ENCODE peak calls at places on chromosome 19, in ten cellular contexts. O is endothelial cell of umbilical vein; G is astrocyte; W is PC-3; D is BJ; Q is IMR-90; K is cardiac fibroblast; X is cardiac muscle cell; Y is CD4-positive, alpha-beta memory T cell; Z is psoas muscle. N is an unnamed sample.

GRCh38 chr19:51572908-51573307 is 1.8 kb downstream of the ZNF175 start:
- DNase-seq in O (peak), G (peak), W (peak), D (peak), Q (peak), K (peak), X (no peak), Y (no peak), Z (no peak), N (no peak)

GRCh38 chr19:2507109-2507508 is 31.2 kb downstream of the GADD45B start:
- DNase-seq in O (peak), G (peak), W (peak), D (no peak), Q (peak), K (peak), X (no peak), Y (peak), Z (no peak), N (peak)

GRCh38 chr19:3784607-3785463 is 1.3 kb downstream of the MATK start:
- DNase-seq in O (no peak), G (no peak), W (peak), D (no peak), Q (no peak), K (no peak), X (no peak), Y (no peak), Z (no peak), N (no peak)

GRCh38 chr19:7505682-7506384 is 10.1 kb upstream of the ZNF358 start:
- DNase-seq in O (no peak), G (no peak), W (no peak), D (no peak), Q (no peak), K (no peak), X (peak), Y (no peak), Z (no peak), N (no peak)

GRCh38 chr19:17560205-17560595 is 4.8 kb downstream of the COLGALT1 start:
- DNase-seq in O (peak), G (peak), W (no peak), D (peak), Q (peak), K (peak), X (no peak), Y (no peak), Z (peak), N (peak)

GRCh38 chr19:3132971-3133792 is 2.7 kb upstream of the GNA15 start:
- DNase-seq in O (no peak), G (peak), W (no peak), D (peak), Q (peak), K (peak), X (no peak), Y (peak), Z (no peak), N (no peak)

GRCh38 chr19:14378890-14379289 is 2.4 kb upstream of the ADGRE5 start:
- DNase-seq in O (no peak), G (no peak), W (no peak), D (no peak), Q (no peak), K (no peak), X (no peak), Y (no peak), Z (no peak), N (no peak)

GRCh38 chr19:53877361-53877766 is 4.6 kb upstream of the PRKCG start:
- DNase-seq in O (no peak), G (no peak), W (no peak), D (no peak), Q (no peak), K (peak), X (no peak), Y (peak), Z (no peak), N (no peak)

GRCh38 chr19:28037186-28037585 is 1175.8 kb downstream of the UQCRFS1 start:
- DNase-seq in O (no peak), G (no peak), W (no peak), D (no peak), Q (no peak), K (no peak), X (no peak), Y (no peak), Z (no peak), N (no peak)

GRCh38 chr19:6241680-6242079 is 38.1 kb downstream of the MLLT1 start:
- DNase-seq in O (no peak), G (no peak), W (no peak), D (no peak), Q (no peak), K (no peak), X (no peak), Y (no peak), Z (no peak), N (no peak)

GRCh38 chr19:48363500-48363809 is 285 bp downstream of the TMEM143 start:
- DNase-seq in O (no peak), G (no peak), W (no peak), D (no peak), Q (no peak), K (no peak), X (no peak), Y (no peak), Z (no peak), N (peak)

GRCh38 chr19:12721656-12722565 is 1.8 kb downstream of the TNPO2 start:
- DNase-seq in O (peak), G (peak), W (peak), D (no peak), Q (peak), K (peak), X (peak), Y (no peak), Z (peak), N (peak)

GRCh38 chr19:45352471-45352870 is 11.9 kb downstream of the KLC3 start:
- DNase-seq in O (no peak), G (no peak), W (no peak), D (no peak), Q (no peak), K (no peak), X (no peak), Y (no peak), Z (no peak), N (no peak)

GRCh38 chr19:17156947-17157302 is 58.2 kb upstream of the USE1 start:
- DNase-seq in O (no peak), G (no peak), W (no peak), D (no peak), Q (no peak), K (no peak), X (no peak), Y (no peak), Z (no peak), N (no peak)

GRCh38 chr19:45423589-45424190 is at the start of gene ERCC1:
- DNase-seq in O (peak), G (peak), W (peak), D (no peak), Q (peak), K (peak), X (peak), Y (peak), Z (peak), N (peak)

GRCh38 chr19:5895890-5896289 is 7.7 kb downstream of the NDUFA11 start:
- DNase-seq in O (no peak), G (no peak), W (no peak), D (no peak), Q (no peak), K (no peak), X (no peak), Y (no peak), Z (no peak), N (no peak)

GRCh38 chr19:47749326-47749725 is 4.0 kb downstream of the NOP53 start:
- DNase-seq in O (no peak), G (no peak), W (no peak), D (no peak), Q (no peak), K (no peak), X (no peak), Y (no peak), Z (no peak), N (no peak)

GRCh38 chr19:44620667-44621066 is 7.3 kb downstream of the IGSF23 start:
- DNase-seq in O (no peak), G (peak), W (no peak), D (no peak), Q (peak), K (no peak), X (no peak), Y (no peak), Z (no peak), N (no peak)

DNA sequence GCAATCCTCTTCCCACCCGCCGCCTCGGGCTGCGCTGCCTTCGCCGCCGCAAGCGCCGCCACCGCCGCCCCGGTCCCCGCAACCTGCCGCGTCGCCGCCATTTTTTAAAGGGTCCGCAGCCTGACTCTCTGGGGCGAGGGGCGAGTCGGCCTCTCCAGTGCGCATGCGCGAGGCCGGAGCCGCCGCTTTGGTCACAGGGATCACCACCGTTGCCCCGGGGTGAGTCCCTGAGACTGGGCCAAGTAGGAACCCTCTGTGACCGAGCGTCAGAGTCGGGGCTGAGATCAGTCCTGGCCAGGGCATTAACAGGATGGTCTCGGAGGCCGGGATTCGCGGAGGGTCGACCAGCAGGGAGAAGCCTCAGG is 42.6 kb downstream of the ZNF146 start:
- DNase-seq in O (peak), G (no peak), W (no peak), D (no peak), Q (no peak), K (no peak), X (no peak), Y (no peak), Z (peak), N (no peak)
- H3K4me3 ChIP-seq in O (peak), G (peak), W (no peak), D (peak), Q (peak), K (peak), X (no peak), Y (no peak), Z (peak), N (peak)

DNA sequence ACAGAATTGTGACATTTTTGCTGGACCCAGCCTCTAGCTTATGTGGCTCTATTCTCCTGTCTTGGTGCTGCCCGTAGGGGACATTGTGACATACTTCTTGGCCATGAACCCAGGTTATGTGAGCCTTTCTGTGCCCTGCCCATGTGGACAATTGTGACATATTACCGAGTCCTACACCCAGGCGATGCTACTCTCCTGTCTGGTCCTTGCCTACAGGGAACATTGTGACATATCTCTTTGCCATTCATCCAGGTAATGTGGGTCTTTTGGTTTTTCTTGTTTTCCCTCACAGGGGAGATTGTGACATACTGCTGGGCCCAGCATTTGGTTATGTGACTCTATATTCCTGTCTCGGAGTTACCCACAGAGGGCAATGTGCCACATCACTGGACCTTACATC is 71.5 kb upstream of the ZNF43 start:
- DNase-seq in O (no peak), G (no peak), W (no peak), D (no peak), Q (no peak), K (no peak), X (no peak), Y (no peak), Z (no peak), N (no peak)
- H3K4me3 ChIP-seq in O (no peak), G (no peak), W (no peak), D (no peak), Q (no peak), K (no peak), X (no peak), Y (no peak), Z (no peak), N (no peak)

GRCh38 chr19:39356647-39357046 is 14.4 kb downstream of the SAMD4B start:
- DNase-seq in O (no peak), G (no peak), W (no peak), D (no peak), Q (no peak), K (no peak), X (no peak), Y (no peak), Z (no peak), N (no peak)
- H3K4me3 ChIP-seq in O (no peak), G (no peak), W (no peak), D (no peak), Q (no peak), K (no peak), X (no peak), Y (no peak), Z (no peak), N (no peak)

DNA sequence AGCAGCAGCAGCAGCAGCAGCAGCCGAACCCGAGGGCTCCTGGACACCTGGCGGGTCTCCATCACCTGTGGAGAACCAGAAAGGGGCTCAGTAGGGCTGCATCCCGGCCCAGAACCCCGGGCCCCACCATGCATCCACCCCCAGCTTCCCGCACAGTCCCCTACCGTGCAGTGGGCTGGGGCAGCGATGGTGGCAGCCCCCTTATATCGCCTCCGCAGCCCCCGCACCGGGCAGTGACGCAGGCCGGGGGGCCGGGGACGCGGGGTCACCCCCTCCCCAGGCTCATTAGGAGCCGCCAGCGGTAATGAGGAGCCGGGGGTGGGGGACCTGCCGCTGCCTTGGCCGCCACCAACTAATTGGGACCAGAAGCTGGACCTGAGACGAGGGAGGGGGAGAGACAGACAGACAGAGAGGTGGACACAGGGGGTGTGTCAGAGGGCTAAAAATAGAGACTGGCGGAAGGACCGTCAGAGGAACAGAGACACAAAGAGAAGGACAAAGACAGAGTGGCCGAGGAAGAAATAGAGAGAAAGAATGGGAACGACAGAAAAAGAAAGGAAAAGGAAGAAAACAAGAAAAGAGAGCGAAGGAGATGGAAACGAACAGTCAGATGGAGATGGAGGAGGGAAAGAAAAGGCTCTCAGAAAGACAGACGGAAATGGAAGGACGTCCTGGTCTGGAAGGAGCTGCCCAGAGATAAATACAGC is at the start of gene PTH2:
- DNase-seq in O (no peak), G (no peak), W (no peak), D (no peak), Q (no peak), K (no peak), X (no peak), Y (no peak), Z (no peak), N (no peak)
- H3K4me3 ChIP-seq in O (no peak), G (no peak), W (no peak), D (no peak), Q (no peak), K (no peak), X (peak), Y (peak), Z (peak), N (no peak)

GRCh38 chr19:1445932-1446712 is 3.8 kb upstream of the APC2 start:
- DNase-seq in O (no peak), G (no peak), W (peak), D (no peak), Q (no peak), K (no peak), X (peak), Y (no peak), Z (no peak), N (no peak)
- H3K4me3 ChIP-seq in O (no peak), G (no peak), W (peak), D (peak), Q (peak), K (no peak), X (peak), Y (no peak), Z (peak), N (no peak)

GRCh38 chr19:20661150-20661819 is at the start of gene ZNF626:
- DNase-seq in O (peak), G (peak), W (peak), D (peak), Q (peak), K (peak), X (peak), Y (peak), Z (peak), N (peak)
- H3K4me3 ChIP-seq in O (peak), G (peak), W (no peak), D (peak), Q (peak), K (peak), X (peak), Y (peak), Z (peak), N (peak)

DNA sequence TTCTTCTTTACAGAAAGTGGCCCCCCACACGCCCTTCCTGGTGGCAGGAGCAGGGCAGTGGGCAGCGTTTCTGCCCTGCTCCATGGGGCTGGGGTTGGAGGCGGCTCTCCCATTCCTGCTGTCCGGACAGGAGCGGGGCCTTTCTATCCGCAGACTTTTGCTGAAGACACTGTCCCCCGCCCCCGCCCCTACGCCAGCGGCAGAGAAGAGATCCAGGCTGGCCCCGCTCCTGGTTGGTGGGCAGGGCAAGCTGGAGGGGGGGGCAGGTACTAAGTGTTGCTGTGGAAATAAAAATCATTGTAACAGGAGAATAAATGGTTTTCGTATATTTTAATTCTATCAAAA is 81.7 kb downstream of the ZNF429 start:
- DNase-seq in O (no peak), G (no peak), W (no peak), D (no peak), Q (no peak), K (no peak), X (no peak), Y (no peak), Z (no peak), N (no peak)
- H3K4me3 ChIP-seq in O (no peak), G (no peak), W (peak), D (no peak), Q (no peak), K (no peak), X (peak), Y (no peak), Z (peak), N (peak)

GRCh38 chr19:41437944-41438574 is 1.7 kb downstream of the DMAC2 start:
- DNase-seq in O (no peak), G (no peak), W (no peak), D (no peak), Q (no peak), K (no peak), X (no peak), Y (no peak), Z (no peak), N (no peak)
- H3K4me3 ChIP-seq in O (no peak), G (no peak), W (no peak), D (no peak), Q (no peak), K (no peak), X (no peak), Y (no peak), Z (no peak), N (no peak)

GRCh38 chr19:18611327-18612050 is 1.2 kb upstream of the TMEM59L start:
- DNase-seq in O (no peak), G (no peak), W (no peak), D (no peak), Q (no peak), K (no peak), X (no peak), Y (no peak), Z (no peak), N (no peak)

GRCh38 chr19:18609717-18610051 is 3.0 kb upstream of the TMEM59L start:
- DNase-seq in O (no peak), G (no peak), W (no peak), D (no peak), Q (no peak), K (no peak), X (no peak), Y (no peak), Z (no peak), N (no peak)

GRCh38 chr19:18608805-18609716 is 2.5 kb upstream of the CRLF1 start:
- DNase-seq in O (no peak), G (no peak), W (no peak), D (no peak), Q (no peak), K (no peak), X (no peak), Y (no peak), Z (no peak), N (no peak)

GRCh38 chr19:18610556-18611326 is 1.9 kb upstream of the TMEM59L start:
- DNase-seq in O (no peak), G (no peak), W (no peak), D (no peak), Q (no peak), K (no peak), X (no peak), Y (no peak), Z (no peak), N (no peak)

DNA sequence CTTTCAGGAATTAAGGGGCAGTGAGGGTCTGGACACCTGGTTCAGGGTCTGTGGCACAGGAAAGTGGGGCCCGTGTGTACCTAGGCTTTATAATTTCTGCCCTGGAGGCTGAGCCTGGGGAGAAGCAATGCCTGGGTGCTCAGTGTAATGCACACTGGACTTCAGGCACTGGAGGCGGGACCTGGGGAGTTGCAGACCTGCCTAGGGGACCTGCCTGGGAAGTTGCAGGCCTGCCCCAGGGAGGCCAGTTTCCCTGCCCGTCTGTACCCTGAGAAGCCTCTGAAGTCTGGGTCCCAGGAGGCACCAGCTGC is 2.5 kb upstream of the TMEM59L start:
- DNase-seq in O (no peak), G (no peak), W (no peak), D (no peak), Q (no peak), K (no peak), X (no peak), Y (no peak), Z (no peak), N (no peak)
- H3K4me3 ChIP-seq in O (no peak), G (no peak), W (no peak), D (no peak), Q (no peak), K (no peak), X (no peak), Y (no peak), Z (no peak), N (no peak)

N was measured in lung.